ENCODE peak calls at places on chromosomes 7 and 10, in four cellular contexts. U is upper lobe of left lung; S is activated CD4-positive, alpha-beta T cell treated with anti-CD3 and anti-CD28 coated beads, Interleukin-2, amount 50 U/mL, for 1 hour; X is amniotic stem cell. J is an unnamed sample.

GRCh38 chr10:44395902-44396670 is 11.2 kb upstream of the CXCL12 start:
- DNase-seq in U (no peak), S (no peak), X (no peak), J (no peak)

GRCh38 chr7:6012355-6013104 is 3.5 kb downstream of the AIMP2 start:
- DNase-seq in U (no peak), S (no peak), X (no peak), J (no peak)

GRCh38 chr10:75021851-75022250 is 89.6 kb upstream of the SAMD8 start:
- DNase-seq in U (no peak), S (no peak), X (no peak), J (no peak)

GRCh38 chr7:882336-883028 is 6.1 kb downstream of the GET4 start:
- DNase-seq in U (peak; percentile 69), S (no peak), X (no peak), J (no peak)

GRCh38 chr7:101162551-101163280 is 2.7 kb downstream of the VGF start:
- DNase-seq in U (peak; percentile 89), S (no peak), X (no peak), J (no peak)

GRCh38 chr10:102431452-102432124 is 786 bp downstream of the CUEDC2 start:
- DNase-seq in U (no peak), S (no peak), X (no peak), J (no peak)

GRCh38 chr10:109962247-109962646 is 38.9 kb upstream of the XPNPEP1 start:
- DNase-seq in U (no peak), S (no peak), X (no peak), J (no peak)

GRCh38 chr10:4650109-4650508 is 175.9 kb upstream of the AKR1E2 start:
- DNase-seq in U (no peak), S (no peak), X (no peak), J (no peak)

GRCh38 chr10:44479306-44479705 is 94.4 kb upstream of the CXCL12 start:
- DNase-seq in U (no peak), S (no peak), X (no peak), J (no peak)

GRCh38 chr7:43586251-43586900 is 3.5 kb downstream of the STK17A start:
- DNase-seq in U (no peak), S (no peak), X (no peak), J (no peak)

GRCh38 chr10:22714524-22715289 is at the start of gene PIP4K2A:
- DNase-seq in U (peak; percentile 97), S (peak; percentile 73), X (peak; percentile 19), J (peak; percentile 59)

GRCh38 chr7:33982425-33982786 is 77.1 kb downstream of the BMPER start:
- DNase-seq in U (no peak), S (no peak), X (peak; percentile 12), J (no peak)

GRCh38 chr10:97743169-97743945 is 6.4 kb downstream of the ZFYVE27 start:
- DNase-seq in U (no peak), S (no peak), X (no peak), J (no peak)

GRCh38 chr7:67773081-67773480 is 776.4 kb downstream of the TYW1 start:
- DNase-seq in U (no peak), S (no peak), X (no peak), J (no peak)

GRCh38 chr7:101957733-101958525 is 140.5 kb downstream of the CUX1 start:
- DNase-seq in U (no peak), S (no peak), X (no peak), J (no peak)